ENCODE peak calls at places on chromosomes 2 and 18, in eight cellular contexts. M, K, P, W, R, L, I and H are unnamed samples.

GRCh38 chr18:48095726-48096125 is 165.3 kb upstream of the SMAD2 start:
- DNase-seq in P (no peak), I (no peak), R (no peak), K (no peak), L (no peak), W (peak), M (no peak), H (no peak)

GRCh38 chr2:174693344-174693743 is 70.9 kb downstream of the CHRNA1 start:
- DNase-seq in I (no peak), L (no peak), P (no peak), W (no peak), K (no peak), M (no peak), R (no peak), H (no peak)

GRCh38 chr2:187976259-187976658 is 315.4 kb upstream of the GULP1 start:
- DNase-seq in M (no peak), R (no peak), L (no peak), K (no peak), I (no peak), W (no peak), P (no peak), H (no peak)

GRCh38 chr2:152098798-152099654 is at the start of gene CACNB4:
- DNase-seq in K (no peak), M (peak), R (no peak), W (peak), L (peak), I (peak), P (no peak), H (no peak)

GRCh38 chr2:219706823-219707281 is 79.4 kb downstream of the SLC4A3 start:
- DNase-seq in P (no peak), I (no peak), K (no peak), W (no peak), R (peak), L (no peak), M (no peak), H (no peak)

GRCh38 chr2:206198677-206199076 is 39.0 kb downstream of the EEF1B2 start:
- DNase-seq in L (no peak), M (no peak), W (no peak), I (peak), P (no peak), K (no peak), R (peak), H (no peak)

GRCh38 chr18:29823671-29824070 is 1218.9 kb downstream of the DSC3 start:
- DNase-seq in W (no peak), K (no peak), L (no peak), M (no peak), R (peak), I (no peak), P (no peak), H (no peak)

GRCh38 chr18:69216390-69216789 is 184.3 kb upstream of the DOK6 start:
- DNase-seq in M (no peak), L (no peak), P (no peak), K (no peak), I (no peak), R (no peak), W (peak), H (no peak)

GRCh38 chr2:30511122-30512083 is 64.4 kb downstream of the LCLAT1 start:
- DNase-seq in I (peak), W (no peak), K (peak), R (peak), M (no peak), L (peak), P (peak), H (no peak)

GRCh38 chr2:103520547-103520946 is 758.7 kb downstream of the TMEM182 start:
- DNase-seq in L (no peak), M (no peak), I (no peak), P (no peak), K (no peak), R (no peak), W (no peak), H (no peak)

GRCh38 chr2:188997276-188997675 is 23.1 kb downstream of the COL3A1 start:
- DNase-seq in L (no peak), R (no peak), P (no peak), M (no peak), I (no peak), K (no peak), W (no peak), H (no peak)

GRCh38 chr2:121034551-121034950 is 250.5 kb downstream of the TFCP2L1 start:
- DNase-seq in P (no peak), K (no peak), W (no peak), M (no peak), L (no peak), I (no peak), R (no peak), H (no peak)

GRCh38 chr2:39437522-39438296 is 624 bp upstream of the MAP4K3 start:
- DNase-seq in R (peak), L (peak), P (peak), I (peak), M (no peak), K (peak), W (peak), H (no peak)

GRCh38 chr2:134739261-134739878 is 20.6 kb upstream of the TMEM163 start:
- DNase-seq in M (no peak), W (no peak), L (no peak), R (no peak), P (no peak), K (no peak), I (no peak), H (no peak)

GRCh38 chr2:203431391-203432185 is 103.4 kb downstream of the ABI2 start:
- DNase-seq in M (no peak), P (no peak), K (no peak), W (no peak), R (no peak), I (no peak), L (no peak), H (no peak)

GRCh38 chr18:21267370-21267769 is 25.3 kb downstream of the GREB1L start:
- DNase-seq in M (no peak), R (no peak), P (no peak), I (no peak), L (no peak), K (no peak), W (no peak), H (no peak)

GRCh38 chr2:73856214-73856613 is 27.5 kb downstream of the STAMBP start:
- DNase-seq in R (peak), P (no peak), L (no peak), W (no peak), M (no peak), K (no peak), I (peak), H (no peak)

GRCh38 chr2:37831081-37831780 is 93.9 kb upstream of the RMDN2 start:
- DNase-seq in L (no peak), P (no peak), I (no peak), K (peak), W (no peak), M (no peak), R (no peak), H (no peak)

GRCh38 chr18:59575995-59576394 is 121.2 kb downstream of the CCBE1 start:
- DNase-seq in L (no peak), I (no peak), P (no peak), R (no peak), M (no peak), K (no peak), W (no peak), H (no peak)

GRCh38 chr18:31557446-31557845 is 34.2 kb upstream of the TTR start:
- DNase-seq in W (no peak), L (no peak), I (no peak), K (no peak), R (no peak), P (no peak), M (no peak), H (no peak)
- TF ChIP-seq CTCF in W (peak), L (no peak), I (no peak), K (no peak), R (no peak), P (no peak), M (no peak), H (no peak)

DNA sequence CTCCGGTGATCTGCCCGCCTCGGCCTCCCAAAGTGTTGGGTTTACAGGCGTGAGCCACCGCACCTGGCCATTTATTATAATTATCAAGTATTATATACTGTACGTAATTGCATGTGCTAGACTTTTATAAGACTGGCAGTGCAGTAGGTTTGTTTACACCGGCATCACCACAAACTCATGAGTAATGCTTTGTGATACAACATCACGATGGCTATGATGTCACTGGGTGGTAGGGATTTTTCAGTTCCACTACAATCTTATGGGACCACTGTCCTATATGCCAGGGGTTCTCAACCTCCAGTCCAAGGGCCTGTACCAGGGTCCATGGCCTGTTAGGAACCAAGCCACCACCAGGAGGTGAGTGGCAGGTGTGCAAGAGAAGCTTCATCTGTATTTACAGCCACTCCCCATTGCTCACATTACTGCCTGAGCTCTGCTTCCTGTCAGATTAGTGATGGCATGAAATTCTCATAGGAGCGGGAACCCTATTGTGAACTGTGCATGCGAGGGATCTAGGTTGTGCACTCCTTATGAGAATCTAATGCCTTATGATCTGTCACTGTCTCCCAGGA is 9.4 kb downstream of the SCYGR4 start:
- DNase-seq in P (no peak), W (no peak), M (no peak), I (no peak), K (no peak), R (no peak), L (no peak), H (no peak)
- TF ChIP-seq CTCF in P (no peak), W (no peak), M (no peak), I (no peak), K (no peak), R (no peak), L (no peak), H (no peak)

DNA sequence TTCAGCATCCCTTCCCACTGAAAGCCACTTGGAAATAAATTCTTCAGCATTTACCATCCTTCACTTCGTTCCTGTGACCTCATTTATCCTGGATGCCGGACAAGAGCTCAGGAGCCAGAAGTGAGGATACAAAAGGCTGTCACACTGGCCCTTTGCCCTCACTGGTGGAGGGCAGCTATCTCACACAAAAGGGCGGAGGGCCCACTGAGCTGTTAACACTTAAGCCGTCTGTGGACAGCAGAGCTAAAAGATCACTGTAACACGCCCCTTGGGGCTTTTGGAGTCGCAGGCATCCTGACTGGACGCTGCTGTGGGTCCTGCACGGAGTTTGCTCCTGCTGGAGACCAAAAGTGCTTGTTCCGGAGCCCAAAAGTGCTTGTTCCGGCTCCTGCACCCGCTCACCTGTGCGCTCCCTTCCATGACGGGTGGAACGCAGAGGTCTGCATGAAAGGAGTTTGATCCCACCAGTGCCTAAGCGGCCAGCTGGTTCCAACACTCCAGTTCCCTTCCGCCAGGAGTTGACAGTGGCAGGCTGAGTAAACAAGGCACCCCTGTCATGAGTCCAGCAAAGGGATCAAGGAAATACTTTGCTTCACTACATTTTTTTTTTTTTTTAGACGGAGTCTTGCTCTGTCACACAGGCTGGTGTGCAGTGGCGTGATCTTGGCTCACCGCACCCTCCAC is 572.0 kb upstream of the LINC00305 start:
- DNase-seq in P (no peak), K (no peak), R (no peak), M (peak), I (no peak), L (no peak), W (no peak), H (no peak)
- TF ChIP-seq CTCF in P (no peak), K (no peak), R (no peak), M (no peak), I (no peak), L (no peak), W (no peak), H (no peak)

DNA sequence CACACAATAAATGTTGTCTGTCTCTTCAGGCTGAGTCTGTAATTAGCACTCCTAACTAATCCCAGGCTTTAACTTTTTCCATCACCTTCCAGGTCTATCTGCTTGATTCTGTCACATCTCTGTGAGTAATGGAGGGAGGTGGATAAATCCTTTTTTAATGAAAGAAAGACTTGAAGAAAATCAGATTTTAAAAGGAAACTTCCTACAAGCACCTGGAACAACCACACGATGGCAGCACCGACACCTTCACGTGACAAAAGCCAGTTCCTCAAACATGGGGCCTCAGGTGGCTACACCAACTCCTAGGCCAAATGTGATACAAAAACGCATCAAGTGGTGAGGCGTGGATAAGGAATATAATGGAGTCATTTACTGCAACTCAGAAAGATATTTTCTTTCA is 41.8 kb downstream of the TGFBRAP1 start:
- DNase-seq in L (no peak), P (peak), R (peak), W (peak), I (peak), K (no peak), M (peak), H (no peak)
- TF ChIP-seq CTCF in L (peak), P (peak), R (no peak), W (peak), I (peak), K (peak), M (peak), H (no peak)

DNA sequence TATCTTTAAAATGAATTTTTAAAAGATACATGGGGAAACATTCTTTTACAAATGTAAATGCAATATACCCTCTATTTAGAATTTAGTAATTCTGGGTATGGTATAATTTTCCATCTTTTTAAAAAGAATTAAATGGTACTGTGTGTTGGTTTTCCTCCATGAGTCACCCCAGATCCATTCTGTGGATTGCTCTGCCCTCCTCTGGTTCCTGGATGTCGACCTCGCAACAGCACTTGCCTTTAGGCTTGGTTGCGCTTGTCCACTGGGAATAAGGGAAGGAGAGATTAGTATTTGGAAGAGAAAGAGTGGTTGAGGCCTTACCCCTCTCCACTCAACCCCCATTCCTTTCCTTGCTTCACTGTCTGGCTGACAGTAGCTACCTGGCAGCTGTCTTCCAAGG is 90.4 kb downstream of the FTCDNL1 start:
- DNase-seq in L (no peak), W (no peak), K (no peak), I (no peak), P (no peak), M (no peak), R (no peak), H (no peak)
- TF ChIP-seq CTCF in L (no peak), W (no peak), K (no peak), I (no peak), P (no peak), M (no peak), R (no peak), H (no peak)

DNA sequence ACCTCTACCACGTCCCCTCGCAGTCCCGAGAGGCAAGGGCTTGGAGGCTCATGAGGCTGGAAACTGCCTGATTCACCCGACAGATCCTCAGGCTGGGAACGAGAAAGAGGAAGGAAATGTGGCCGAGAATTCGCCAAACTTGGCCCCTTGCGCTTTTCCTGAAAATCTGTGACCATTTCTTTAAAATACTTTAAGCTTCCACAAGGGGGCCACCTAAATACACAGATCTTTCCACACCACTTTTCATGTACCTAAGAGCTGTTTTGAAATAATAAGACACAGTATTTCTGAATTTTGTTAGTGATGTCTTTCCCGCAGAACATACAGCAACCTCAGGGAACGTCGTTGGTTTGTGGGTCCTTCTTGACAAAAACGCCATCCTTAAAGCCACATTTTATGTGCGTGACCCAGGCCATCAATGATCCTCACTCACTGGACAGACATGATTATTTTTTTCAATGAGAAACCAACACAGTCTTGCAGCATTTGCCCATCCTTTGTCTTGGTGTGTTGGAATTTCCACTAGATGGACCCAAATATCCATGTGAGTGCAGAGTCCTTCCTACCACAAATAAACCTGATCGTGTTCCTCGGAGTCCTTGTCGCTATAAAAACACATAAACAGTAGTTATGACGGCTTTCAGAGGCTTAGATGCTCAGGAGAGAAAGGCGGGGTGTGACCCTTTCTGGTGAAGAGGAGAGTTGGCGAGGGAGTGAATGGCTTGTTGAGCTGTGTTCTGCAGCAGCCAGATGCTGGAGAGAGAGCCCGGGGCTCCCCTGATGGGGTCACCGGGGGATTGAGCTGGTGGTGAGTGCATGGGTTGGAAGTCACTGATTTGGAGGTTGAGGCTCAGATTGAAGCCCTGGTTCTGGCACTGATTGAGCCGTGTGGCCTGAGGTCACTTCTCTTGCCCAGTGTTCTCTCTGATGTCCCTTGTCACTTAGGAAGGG is 25.0 kb downstream of the DCDC2C start:
- DNase-seq in R (peak), W (no peak), K (no peak), L (no peak), I (peak), P (peak), M (peak), H (no peak)
- TF ChIP-seq CTCF in R (peak), W (peak), K (peak), L (peak), I (peak), P (peak), M (peak), H (peak)

DNA sequence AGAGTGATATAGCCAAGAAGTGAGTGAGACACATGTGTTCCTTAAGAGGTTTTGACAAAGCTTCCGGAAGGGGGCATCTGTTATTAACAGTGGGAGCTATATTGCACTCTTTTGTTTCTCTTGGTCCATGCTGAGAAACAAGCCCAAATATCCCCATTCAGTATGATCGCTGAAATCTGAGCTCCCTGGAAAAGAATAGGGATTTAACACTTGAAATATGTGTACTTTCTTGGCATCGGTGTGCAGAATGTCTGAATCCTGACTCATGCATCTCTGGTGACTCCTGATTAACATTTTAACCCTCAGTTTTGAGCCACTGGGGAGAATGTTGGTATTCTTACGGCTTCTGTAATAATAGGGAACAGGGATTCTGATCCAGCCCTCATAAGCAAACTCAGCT is 448.1 kb downstream of the TSN start:
- DNase-seq in R (peak), L (no peak), W (no peak), P (no peak), K (no peak), M (no peak), I (peak), H (no peak)
- TF ChIP-seq CTCF in R (peak), L (no peak), W (no peak), P (no peak), K (no peak), M (peak), I (no peak), H (no peak)

GRCh38 chr2:28340312-28341202 is 52.1 kb upstream of the FOSL2 start:
- DNase-seq in K (no peak), P (no peak), M (no peak), L (no peak), I (no peak), R (no peak), W (no peak), H (no peak)
- TF ChIP-seq CTCF in K (no peak), P (peak), M (no peak), L (no peak), I (no peak), R (no peak), W (peak), H (no peak)